ENCODE peak calls at places on chromosomes 2 and 18, in four cellular contexts. Q, B, P and R are unnamed samples.

GRCh38 chr2:150482667-150483260 is 4.7 kb downstream of the RND3 start:
- DNase-seq in Q (peak; percentile 18), B (no peak), P (no peak), R (no peak)

GRCh38 chr2:11009866-11010265 is 98.1 kb downstream of the KCNF1 start:
- DNase-seq in Q (no peak), B (no peak), P (no peak), R (no peak)

GRCh38 chr2:109475531-109476210 is 138.1 kb downstream of the SEPTIN10 start:
- DNase-seq in Q (peak; percentile 80), B (no peak), P (no peak), R (peak; percentile 74)

GRCh38 chr2:173002751-173003541 is 72.7 kb upstream of the MAP3K20 start:
- DNase-seq in Q (no peak), B (no peak), P (no peak), R (peak; percentile 21)

GRCh38 chr2:203383038-203383437 is 54.8 kb downstream of the ABI2 start:
- DNase-seq in Q (no peak), B (no peak), P (no peak), R (no peak)

GRCh38 chr18:24518596-24518995 is 58.2 kb downstream of the HRH4 start:
- DNase-seq in Q (no peak), B (no peak), P (no peak), R (no peak)

GRCh38 chr18:22883827-22884226 is 49.3 kb upstream of the RBBP8 start:
- DNase-seq in Q (no peak), B (no peak), P (no peak), R (no peak)

GRCh38 chr2:164661349-164661748 is 40.1 kb upstream of the GRB14 start:
- DNase-seq in Q (peak; percentile 1), B (no peak), P (no peak), R (no peak)

GRCh38 chr2:21131861-21132260 is 8.1 kb downstream of the TDRD15 start:
- DNase-seq in Q (no peak), B (no peak), P (no peak), R (no peak)

GRCh38 chr18:27181726-27182125 is 3.4 kb downstream of the CHST9 start:
- DNase-seq in Q (no peak), B (no peak), P (no peak), R (no peak)

GRCh38 chr2:203484266-203485112 is 50.6 kb downstream of the RAPH1 start:
- DNase-seq in Q (peak; percentile 16), B (no peak), P (no peak), R (no peak)

GRCh38 chr2:240922982-240923537 is 16.9 kb downstream of the CROCC2 start:
- DNase-seq in Q (no peak), B (peak; percentile 32), P (no peak), R (peak; percentile 49)

GRCh38 chr2:64408031-64408430 is 45.9 kb upstream of the LGALSL start:
- DNase-seq in Q (no peak), B (no peak), P (no peak), R (no peak)

GRCh38 chr2:216170362-216170761 is 61.2 kb downstream of the XRCC5 start:
- DNase-seq in Q (no peak), B (no peak), P (no peak), R (no peak)

GRCh38 chr2:216164087-216164486 is 54.9 kb downstream of the XRCC5 start:
- DNase-seq in Q (no peak), B (no peak), P (no peak), R (no peak)

GRCh38 chr2:216171043-216171442 is 61.9 kb downstream of the XRCC5 start:
- DNase-seq in Q (no peak), B (no peak), P (no peak), R (no peak)

GRCh38 chr2:216172493-216172892 is 63.3 kb downstream of the XRCC5 start:
- DNase-seq in Q (no peak), B (no peak), P (no peak), R (no peak)

GRCh38 chr2:216169087-216169486 is 59.9 kb downstream of the XRCC5 start:
- DNase-seq in Q (no peak), B (no peak), P (no peak), R (no peak)
- H3K9me3 ChIP-seq in Q (no peaks in the 10 kb centered on the region), B (no peaks in the 10 kb centered on the region), P (no peaks in the 10 kb centered on the region), R (no peaks in the 10 kb centered on the region)

DNA sequence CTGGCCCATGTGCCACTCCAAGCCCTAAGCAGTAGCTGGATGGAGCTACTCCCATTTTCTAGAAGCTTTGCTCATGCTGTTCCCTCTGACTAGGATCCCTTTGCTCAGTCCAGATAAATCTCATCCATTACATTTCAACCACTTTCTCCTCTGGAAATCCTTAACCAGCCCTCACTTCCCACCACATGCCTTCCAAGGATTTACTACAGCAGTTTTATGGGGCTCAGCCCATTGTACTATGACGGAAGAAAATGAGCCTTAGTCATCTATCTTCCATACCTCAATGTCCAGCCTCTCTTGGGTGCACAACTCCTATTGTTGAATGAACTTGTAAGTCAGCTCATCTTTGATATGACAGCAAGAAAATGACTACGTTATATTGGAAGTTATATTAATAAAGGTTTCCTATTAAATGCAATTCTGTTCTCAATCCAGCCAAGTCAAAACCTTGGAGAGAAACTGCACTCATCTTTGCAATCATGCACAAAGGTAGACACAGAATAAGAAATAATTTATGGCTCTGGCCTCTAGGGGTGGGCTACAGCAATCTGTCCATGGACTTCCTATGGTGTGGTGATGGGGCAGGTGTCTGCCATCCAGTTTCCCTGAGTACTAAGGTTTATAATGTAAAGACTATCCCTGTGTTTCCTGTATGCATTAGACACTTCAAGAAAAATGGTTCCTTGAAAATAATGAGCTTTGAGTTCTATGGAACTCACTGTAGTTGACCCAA is 3.4 kb downstream of the B4GALT6 start:
- DNase-seq in Q (no peak), B (no peak), P (no peak), R (no peak)
- H3K4me3 ChIP-seq in Q (no peak overlapping the region), B (no peak overlapping the region), P (no peak overlapping the region), R (no peak overlapping the region)

GRCh38 chr2:205073433-205074020 is 528.3 kb downstream of the PARD3B start:
- DNase-seq in Q (no peak), B (no peak), P (no peak), R (no peak)
- H3K9me3 ChIP-seq in Q (no peaks in the 10 kb centered on the region), B (no peaks in the 10 kb centered on the region), P (no peaks in the 10 kb centered on the region), R (no peaks in the 10 kb centered on the region)

GRCh38 chr2:219388127-219388844 is 574 bp upstream of the DNPEP start:
- DNase-seq in Q (peak; percentile 95), B (peak; percentile 99), P (peak; percentile 96), R (peak; percentile 97)
- H3K4me3 ChIP-seq in Q (peak overlapping the region; percentile 26), B (peak overlapping the region; percentile 66), P (peak overlapping the region; percentile 49), R (peak overlapping the region; percentile 36)

GRCh38 chr2:12201369-12201768 is 454.9 kb downstream of the LPIN1 start:
- DNase-seq in Q (no peak), B (no peak), P (no peak), R (no peak)
- H3K9me3 ChIP-seq in Q (no peaks in the 10 kb centered on the region), B (peaks cover 11% of the 10 kb centered on the region), P (no peaks in the 10 kb centered on the region), R (peaks cover 5% of the 10 kb centered on the region)

GRCh38 chr2:118882693-118883336 is 35.4 kb upstream of the EN1 start:
- DNase-seq in Q (peak; percentile 38), B (peak; percentile 73), P (no peak), R (peak; percentile 64)
- H3K4me3 ChIP-seq in Q (no peak overlapping the region), B (peak overlapping the region; percentile 19), P (no peak overlapping the region), R (peak overlapping the region; percentile 43)